ENCODE peak calls at places on chromosomes 1 and 21, in five cellular contexts. X is fibroblast of mammary gland, W is K562, C is thoracic aorta, S is tibial nerve. O is an unnamed sample.

GRCh38 chr1:227788279-227789041 is 27.0 kb upstream of the PRSS38 start:
- DNase-seq in X (no peak), S (no peak), C (no peak), W (peak; percentile 77), O (peak; percentile 11)

GRCh38 chr1:159089184-159089791 is 12.7 kb upstream of the AIM2 start:
- DNase-seq in C (no peak), W (peak; percentile 47), S (no peak), X (no peak), O (no peak)

GRCh38 chr1:245166471-245166885 is 11.7 kb downstream of the KIF26B start:
- DNase-seq in X (no peak), S (no peak), W (no peak), C (no peak), O (peak; percentile 33)

GRCh38 chr1:77282187-77282865 is 507 bp downstream of the AK5 start:
- DNase-seq in C (no peak), X (peak; percentile 23), W (no peak), S (no peak), O (peak; percentile 41)

GRCh38 chr1:180233191-180234011 is 3.3 kb downstream of the LHX4 start:
- DNase-seq in W (no peak), C (no peak), X (no peak), S (no peak), O (no peak)

GRCh38 chr1:115330480-115331013 is 7.5 kb downstream of the NGF start:
- DNase-seq in X (peak; percentile 98), C (no peak), S (peak; percentile 51), W (no peak), O (peak; percentile 69)

GRCh38 chr1:117574206-117574835 is 31.5 kb upstream of the TENT5C start:
- DNase-seq in W (no peak), X (no peak), C (no peak), S (no peak), O (no peak)

GRCh38 chr1:208219659-208220282 is 24.4 kb downstream of the PLXNA2 start:
- DNase-seq in X (peak; percentile 58), S (no peak), C (no peak), W (peak; percentile 91), O (peak; percentile 83)

GRCh38 chr1:30779294-30780071 is 21.9 kb upstream of the LAPTM5 start:
- DNase-seq in W (peak; percentile 97), X (peak; percentile 62), S (peak; percentile 96), C (peak; percentile 64), O (peak; percentile 70)

GRCh38 chr1:51583532-51583931 is 33.4 kb upstream of the OSBPL9 start:
- DNase-seq in W (peak; percentile 28), X (peak; percentile 91), C (peak; percentile 7), S (peak; percentile 74), O (peak; percentile 96)

GRCh38 chr1:194322751-194323150 is 1136.3 kb upstream of the B3GALT2 start:
- DNase-seq in C (no peak), S (no peak), X (no peak), W (no peak), O (no peak)

GRCh38 chr1:109527098-109527811 is 12.4 kb upstream of the GPR61 start:
- DNase-seq in S (no peak), W (no peak), X (no peak), C (no peak), O (no peak)
- H3K4me3 ChIP-seq in S (no peak overlapping the region), W (no peak overlapping the region), X (no peak overlapping the region), C (no peak overlapping the region), O (no peak overlapping the region)

GRCh38 chr1:219173758-219174671 is at the start of gene LYPLAL1:
- DNase-seq in W (peak; percentile 97), S (peak; percentile 76), X (peak; percentile 86), C (peak; percentile 29), O (peak; percentile 93)
- TF ChIP-seq CTCF in W (peak; percentile 27), S (peak; percentile 42), X (no peak), C (no peak), O (no peak)

GRCh38 chr1:91578320-91579109 is 77.9 kb downstream of the CDC7 start:
- DNase-seq in X (no peak), S (no peak), C (no peak), W (peak; percentile 46), O (no peak)

GRCh38 chr1:91570105-91570448 is 69.4 kb downstream of the CDC7 start:
- DNase-seq in W (no peak), X (no peak), C (no peak), S (no peak), O (no peak)

GRCh38 chr1:91579658-91580228 is 79.1 kb downstream of the CDC7 start:
- DNase-seq in W (no peak), C (no peak), X (no peak), S (no peak), O (no peak)

GRCh38 chr1:91572044-91572443 is 71.4 kb downstream of the CDC7 start:
- DNase-seq in S (no peak), C (no peak), X (no peak), W (no peak), O (no peak)

DNA sequence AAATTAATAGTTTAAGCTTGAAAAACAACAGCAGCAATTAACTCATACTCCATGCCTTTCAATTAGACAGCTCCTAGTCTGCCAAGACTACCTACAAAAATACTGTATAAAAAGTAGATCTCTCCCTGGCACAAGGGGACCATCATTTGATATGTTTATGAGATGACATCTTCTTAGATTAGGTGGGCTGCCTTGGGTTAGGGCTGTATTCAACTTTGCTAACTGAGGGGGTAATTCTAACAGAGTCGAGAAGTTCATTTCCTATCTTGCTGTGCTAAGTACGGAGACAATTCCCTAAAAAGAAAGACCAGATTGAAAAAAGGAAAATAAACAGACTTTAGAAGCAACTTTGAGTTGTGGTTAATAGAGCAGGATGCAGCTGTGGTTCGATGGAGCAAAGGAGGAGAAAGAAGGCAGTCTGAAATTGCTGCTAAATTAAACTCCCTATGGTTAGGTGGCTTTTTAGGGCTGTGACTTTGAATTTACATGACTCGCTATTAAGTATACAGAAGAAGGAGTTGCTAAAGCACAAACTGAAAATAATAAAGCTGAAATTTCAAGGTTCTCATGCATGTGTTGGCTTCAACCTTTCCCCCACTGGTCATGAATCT is 75.4 kb downstream of the CDC7 start:
- DNase-seq in S (no peak), X (no peak), W (no peak), C (no peak), O (no peak)
- H3K4me3 ChIP-seq in S (no peak overlapping the region), X (no peak overlapping the region), W (no peak overlapping the region), C (no peak overlapping the region), O (no peak overlapping the region)

GRCh38 chr1:226457307-226457712 is 49.4 kb upstream of the PARP1 start:
- DNase-seq in W (peak; percentile 44), C (no peak), S (no peak), X (peak; percentile 5), O (peak; percentile 13)
- TF ChIP-seq CTCF in W (peak; percentile 54), C (no peak), S (no peak), X (peak; percentile 13), O (no peak)

GRCh38 chr1:925532-926421 is 2.1 kb downstream of the SAMD11 start:
- DNase-seq in X (no peak), C (no peak), W (peak; percentile 59), S (no peak), O (peak; percentile 16)
- H3K4me3 ChIP-seq in X (no peak overlapping the region), C (peak overlapping the region; percentile 65), W (no peak overlapping the region), S (peak overlapping the region; percentile 55), O (no peak overlapping the region)

GRCh38 chr1:59716551-59717231 is 98.1 kb upstream of the HOOK1 start:
- DNase-seq in S (no peak), W (no peak), C (no peak), X (no peak), O (no peak)

GRCh38 chr1:59720716-59721115 is 94.0 kb upstream of the HOOK1 start:
- DNase-seq in S (no peak), W (no peak), C (no peak), X (no peak), O (no peak)

GRCh38 chr1:59718989-59719360 is 95.8 kb upstream of the HOOK1 start:
- DNase-seq in S (no peak), X (no peak), C (no peak), W (no peak), O (no peak)

GRCh38 chr1:59714966-59715365 is 99.8 kb upstream of the HOOK1 start:
- DNase-seq in W (no peak), S (no peak), C (no peak), X (no peak), O (no peak)

DNA sequence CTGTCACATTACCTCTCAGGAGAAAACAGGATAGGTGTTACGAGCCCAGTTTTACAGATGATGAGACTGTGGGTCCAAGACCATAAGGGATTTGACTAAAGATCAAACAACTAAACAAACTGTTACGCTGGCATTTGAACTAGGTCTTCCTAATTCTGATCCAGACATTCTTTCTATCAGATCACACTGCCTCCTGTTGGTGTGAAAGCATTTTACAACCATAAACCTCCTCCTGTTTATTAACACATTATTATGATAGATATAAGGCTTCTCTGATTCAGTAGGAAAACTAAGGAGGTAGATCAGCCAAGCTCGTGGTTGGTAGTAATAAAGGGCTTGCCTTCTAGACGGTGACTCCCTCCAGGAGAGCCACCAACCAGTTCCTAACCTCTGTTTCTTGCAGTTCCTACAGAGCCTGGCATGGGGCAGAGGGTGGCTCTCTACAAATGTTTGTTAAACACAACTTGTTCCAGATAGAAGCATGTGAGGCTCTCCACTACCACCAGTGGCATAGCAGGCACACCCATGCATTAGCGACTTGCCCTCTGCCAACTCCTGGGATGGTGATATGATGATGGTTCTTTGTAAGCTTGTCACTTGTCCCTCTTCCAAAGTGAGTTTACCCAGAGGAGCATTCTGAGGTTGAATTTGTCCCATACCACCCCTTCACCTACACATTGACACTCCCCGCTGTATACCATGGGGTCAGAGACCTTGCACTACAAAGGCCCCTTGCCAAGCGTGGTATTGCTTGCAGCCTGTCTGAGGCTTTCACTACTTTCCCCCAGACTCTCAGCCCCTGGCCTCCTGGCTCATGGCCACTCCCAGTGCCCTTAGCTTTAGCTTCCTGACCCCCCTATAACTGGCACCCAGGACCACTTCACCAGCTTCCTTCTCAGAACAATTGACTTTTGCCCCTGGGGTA is 96.4 kb upstream of the HOOK1 start:
- DNase-seq in X (peak; percentile 30), C (no peak), S (no peak), W (peak; percentile 9), O (no peak)
- TF ChIP-seq CTCF in X (peak; percentile 28), C (peak; percentile 34), S (no peak), W (peak; percentile 51), O (peak; percentile 22)

GRCh38 chr21:35226960-35227741 is 178.0 kb upstream of the RUNX1 start:
- DNase-seq in X (no peak), S (no peak), C (no peak), W (no peak), O (no peak)
- H3K4me3 ChIP-seq in X (no peak overlapping the region), S (no peak overlapping the region), C (no peak overlapping the region), W (no peak overlapping the region), O (no peak overlapping the region)

GRCh38 chr1:84665703-84666317 is 24.5 kb downstream of the SSX2IP start:
- DNase-seq in S (no peak), X (peak; percentile 24), W (no peak), C (no peak), O (peak; percentile 17)

GRCh38 chr1:84674021-84674420 is 16.2 kb downstream of the SSX2IP start:
- DNase-seq in C (no peak), X (no peak), S (no peak), W (no peak), O (no peak)

GRCh38 chr1:84669831-84670230 is 20.4 kb downstream of the SSX2IP start:
- DNase-seq in W (no peak), C (no peak), X (no peak), S (no peak), O (peak; percentile 57)

GRCh38 chr1:84672080-84672735 is 18.1 kb downstream of the SSX2IP start:
- DNase-seq in C (no peak), S (no peak), X (no peak), W (no peak), O (no peak)

DNA sequence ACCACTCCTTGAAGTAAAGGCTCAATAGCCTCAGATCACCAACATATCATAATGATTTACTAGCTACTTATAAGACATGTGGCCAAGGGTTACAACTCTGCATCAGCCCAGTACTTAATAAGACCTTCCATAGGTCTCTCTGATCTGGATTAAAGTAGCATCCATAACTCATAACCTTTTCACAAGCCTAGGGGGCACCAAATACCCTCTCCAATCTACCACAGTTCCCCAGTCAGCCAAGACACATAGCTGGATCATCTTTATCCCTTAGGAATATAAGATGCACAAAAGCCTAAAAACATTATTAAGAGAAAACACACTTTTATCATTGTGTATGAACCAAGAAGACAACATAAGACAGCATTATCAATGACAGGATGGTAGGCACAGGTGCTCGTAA is 22.1 kb downstream of the SSX2IP start:
- DNase-seq in C (no peak), S (peak; percentile 12), X (peak; percentile 34), W (peak; percentile 40), O (peak; percentile 33)
- TF ChIP-seq CTCF in C (peak; percentile 28), S (no peak), X (peak; percentile 32), W (peak; percentile 68), O (peak; percentile 35)